ENCODE peak calls at places on chromosome 6, in four cellular contexts. One of them, this sample, is unnamed.
A peak's percentile ranks its signal among the peaks of the same experiment; 100 is the strongest.

GRCh38 chr6:29828471-29828797 is 809 bp downstream of the HLA-G start:
- DNase-seq in IMR-90: no peak
- DNase-seq in mesendoderm: no peak
- DNase-seq in H1: peak; percentile 84
- DNase-seq in this sample: peak; percentile 75

GRCh38 chr6:22474283-22474682 is 95.1 kb upstream of the HDGFL1 start:
- DNase-seq in IMR-90: no peak
- DNase-seq in mesendoderm: no peak
- DNase-seq in H1: no peak
- DNase-seq in this sample: no peak

GRCh38 chr6:41958022-41958856 is 16.6 kb upstream of the CCND3 start:
- DNase-seq in IMR-90: no peak
- DNase-seq in mesendoderm: no peak
- DNase-seq in H1: no peak
- DNase-seq in this sample: no peak

GRCh38 chr6:169654590-169655391 is 47.0 kb downstream of the WDR27 start:
- DNase-seq in IMR-90: peak; percentile 61
- DNase-seq in mesendoderm: no peak
- DNase-seq in H1: no peak
- DNase-seq in this sample: no peak

GRCh38 chr6:37256692-37257319 is 766 bp upstream of the TBC1D22B start:
- DNase-seq in IMR-90: peak; percentile 66
- DNase-seq in mesendoderm: no peak
- DNase-seq in H1: no peak
- DNase-seq in this sample: no peak

GRCh38 chr6:107965746-107966145 is 7.7 kb upstream of the SEC63 start:
- DNase-seq in IMR-90: peak; percentile 47
- DNase-seq in mesendoderm: no peak
- DNase-seq in H1: no peak
- DNase-seq in this sample: no peak

GRCh38 chr6:154485784-154486183 is 24.7 kb downstream of the CNKSR3 start:
- DNase-seq in IMR-90: no peak
- DNase-seq in mesendoderm: no peak
- DNase-seq in H1: no peak
- DNase-seq in this sample: no peak

GRCh38 chr6:89874438-89874837 is 19.8 kb upstream of the GJA10 start:
- DNase-seq in IMR-90: no peak
- DNase-seq in mesendoderm: no peak
- DNase-seq in H1: no peak
- DNase-seq in this sample: no peak

GRCh38 chr6:13677878-13678254 is 33.8 kb downstream of the RANBP9 start:
- DNase-seq in IMR-90: no peak
- DNase-seq in mesendoderm: no peak
- DNase-seq in H1: no peak
- DNase-seq in this sample: no peak

GRCh38 chr6:163738725-163739124 is 324.2 kb downstream of the QKI start:
- DNase-seq in IMR-90: peak; percentile 55
- DNase-seq in mesendoderm: no peak
- DNase-seq in H1: no peak
- DNase-seq in this sample: no peak

GRCh38 chr6:16635810-16636602 is 125.3 kb downstream of the ATXN1 start:
- DNase-seq in IMR-90: peak; percentile 66
- DNase-seq in mesendoderm: peak; percentile 80
- DNase-seq in H1: no peak
- DNase-seq in this sample: peak; percentile 48
- H4K5ac ChIP-seq in IMR-90: no peak overlapping the region
- H4K5ac ChIP-seq in mesendoderm: no peak overlapping the region
- H4K5ac ChIP-seq in H1: no peak overlapping the region
- H4K5ac ChIP-seq in this sample: no peak overlapping the region

GRCh38 chr6:44843734-44844133 is 456.2 kb downstream of the CDC5L start:
- DNase-seq in IMR-90: no peak
- DNase-seq in mesendoderm: no peak
- DNase-seq in H1: no peak
- DNase-seq in this sample: no peak
- H4K5ac ChIP-seq in IMR-90: no peak overlapping the region
- H4K5ac ChIP-seq in mesendoderm: no peak overlapping the region
- H4K5ac ChIP-seq in H1: no peak overlapping the region
- H4K5ac ChIP-seq in this sample: no peak overlapping the region

DNA sequence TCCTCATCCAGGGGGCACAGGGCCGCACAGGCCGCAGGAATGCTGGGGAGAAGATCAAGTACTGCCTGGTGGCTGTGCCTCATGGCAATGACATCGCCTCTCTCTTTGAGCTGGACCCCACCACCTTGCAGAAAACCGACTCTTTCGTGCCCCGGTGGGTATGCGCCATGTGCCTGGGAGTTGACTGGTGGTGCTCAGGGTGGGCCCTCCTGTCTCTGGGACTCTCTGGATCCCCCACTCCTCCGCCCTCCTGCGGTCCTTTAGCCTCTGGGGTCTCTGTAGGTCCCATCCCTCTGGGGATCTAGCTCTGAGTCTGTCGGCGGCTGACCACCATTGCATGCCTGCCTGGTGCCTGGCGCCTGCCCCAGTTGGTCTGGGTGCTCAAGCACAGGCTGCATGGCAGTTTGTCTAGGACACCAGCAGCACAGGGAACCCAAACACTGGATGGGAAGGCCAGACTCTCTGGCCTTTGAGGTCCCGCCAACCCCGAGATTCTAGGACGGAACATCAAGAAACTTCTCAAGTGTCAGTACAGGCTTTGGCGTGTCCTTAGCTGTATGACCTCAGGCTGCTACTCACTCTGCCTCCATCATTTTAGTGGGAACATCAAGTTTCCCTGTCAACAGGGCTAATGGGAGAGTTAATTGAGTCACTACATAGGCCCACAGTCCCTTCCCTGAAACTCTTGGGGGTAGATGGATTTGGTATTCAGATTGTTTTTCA is 42.8 kb downstream of the ITPR3 start:
- DNase-seq in IMR-90: no peak
- DNase-seq in mesendoderm: no peak
- DNase-seq in H1: no peak
- DNase-seq in this sample: no peak
- H4K5ac ChIP-seq in IMR-90: no peak overlapping the region
- H4K5ac ChIP-seq in mesendoderm: no peak overlapping the region
- H4K5ac ChIP-seq in H1: no peak overlapping the region
- H4K5ac ChIP-seq in this sample: no peak overlapping the region

GRCh38 chr6:81682858-81683257 is 69.6 kb downstream of the TENT5A start:
- DNase-seq in IMR-90: no peak
- DNase-seq in mesendoderm: no peak
- DNase-seq in H1: no peak
- DNase-seq in this sample: no peak
- H4K5ac ChIP-seq in IMR-90: no peak overlapping the region
- H4K5ac ChIP-seq in mesendoderm: no peak overlapping the region
- H4K5ac ChIP-seq in H1: no peak overlapping the region
- H4K5ac ChIP-seq in this sample: no peak overlapping the region

GRCh38 chr6:160690458-160690857 is 11.6 kb upstream of the PLG start:
- DNase-seq in IMR-90: no peak
- DNase-seq in mesendoderm: no peak
- DNase-seq in H1: no peak
- DNase-seq in this sample: no peak

GRCh38 chr6:160691617-160692016 is 10.4 kb upstream of the PLG start:
- DNase-seq in IMR-90: no peak
- DNase-seq in mesendoderm: no peak
- DNase-seq in H1: no peak
- DNase-seq in this sample: no peak

DNA sequence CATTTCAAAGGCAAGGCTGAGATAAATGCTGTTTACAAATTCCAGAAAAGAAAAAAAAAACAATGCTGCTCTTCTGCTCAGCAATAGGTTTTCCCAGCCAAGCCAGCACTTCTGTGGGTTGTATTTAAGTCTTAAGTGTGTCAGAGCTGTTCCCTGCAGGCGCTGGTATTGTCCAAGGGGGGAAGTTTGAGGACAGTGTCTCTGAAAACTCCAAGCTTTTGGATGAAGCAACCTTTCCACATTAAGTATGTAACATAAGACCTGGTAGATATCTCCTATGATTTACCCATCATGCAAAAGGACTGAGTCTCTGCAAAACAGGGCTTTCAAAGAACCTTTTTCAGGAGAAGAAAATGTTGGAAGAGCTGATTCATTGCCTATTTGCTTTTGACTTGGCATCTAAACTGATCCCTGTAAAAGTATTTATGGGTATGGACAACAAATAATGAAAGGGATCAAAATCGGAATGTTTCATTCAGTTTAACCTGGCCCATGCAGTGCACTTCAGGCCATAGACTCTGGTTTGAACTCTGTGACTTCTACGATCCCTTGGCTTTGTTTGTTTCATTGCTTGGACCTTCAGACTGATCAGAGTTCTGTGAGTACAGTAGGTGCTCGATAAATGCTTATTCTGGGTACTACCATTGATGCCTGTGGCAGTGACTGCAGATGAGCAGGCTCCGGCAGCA is 16.1 kb upstream of the PLG start:
- DNase-seq in IMR-90: no peak
- DNase-seq in mesendoderm: no peak
- DNase-seq in H1: no peak
- DNase-seq in this sample: no peak
- H4K5ac ChIP-seq in IMR-90: no peak overlapping the region
- H4K5ac ChIP-seq in mesendoderm: no peak overlapping the region
- H4K5ac ChIP-seq in H1: no peak overlapping the region
- H4K5ac ChIP-seq in this sample: no peak overlapping the region

GRCh38 chr6:121223212-121223611 is 111.1 kb downstream of the TBC1D32 start:
- DNase-seq in IMR-90: no peak
- DNase-seq in mesendoderm: no peak
- DNase-seq in H1: no peak
- DNase-seq in this sample: no peak
- H4K5ac ChIP-seq in IMR-90: no peak overlapping the region
- H4K5ac ChIP-seq in mesendoderm: no peak overlapping the region
- H4K5ac ChIP-seq in H1: no peak overlapping the region
- H4K5ac ChIP-seq in this sample: no peak overlapping the region